ENCODE peak calls at places on chromosomes 13 and 19, in nine cellular contexts. V is anterior cingulate cortex; S is AG09309; Y is NCI-H345; W is NCI-H1092; J is stimulated activated CD4-positive, alpha-beta T cell treated with anti-CD3 and anti-CD28 coated beads, Interleukin-1b, Interleukin-23, amount 100 ng/mL, for 1 hour; H is GM10248; N is GM03348; X is GM12864. A is an unnamed sample.

GRCh38 chr13:31056650-31057275 is 104.9 kb downstream of the HSPH1 start:
- DNase-seq in J (no peak), V (no peak), H (no peak), X (no peak), W (no peak), N (peak), S (no peak), Y (no peak), A (no peak)

GRCh38 chr13:111318396-111318795 is 2.0 kb upstream of the TEX29 start:
- DNase-seq in X (no peak), J (no peak), S (no peak), Y (no peak), N (no peak), W (no peak), H (no peak), V (no peak), A (no peak)

GRCh38 chr13:75738841-75739240 is 102.7 kb downstream of the LMO7 start:
- DNase-seq in S (no peak), V (no peak), H (no peak), X (no peak), Y (no peak), W (no peak), J (no peak), N (no peak), A (no peak)

GRCh38 chr13:42807866-42808265 is 26.5 kb downstream of the FAM216B start:
- DNase-seq in W (no peak), S (no peak), Y (no peak), X (no peak), J (no peak), N (peak), V (no peak), H (no peak), A (no peak)

GRCh38 chr19:50333737-50334617 is 4.8 kb upstream of the KCNC3 start:
- DNase-seq in N (peak), J (peak), X (no peak), Y (peak), H (peak), S (no peak), V (peak), W (peak), A (peak)

GRCh38 chr13:39597828-39598227 is 5.2 kb downstream of the LHFPL6 start:
- DNase-seq in W (no peak), S (no peak), H (no peak), N (peak), V (no peak), J (no peak), X (no peak), Y (no peak), A (no peak)

GRCh38 chr19:7450243-7451223 is 38.3 kb downstream of the PEX11G start:
- DNase-seq in S (peak), Y (no peak), J (no peak), N (no peak), V (no peak), W (no peak), H (no peak), X (peak), A (no peak)

GRCh38 chr13:29897102-29897501 is 46.7 kb upstream of the UBL3 start:
- DNase-seq in W (no peak), X (no peak), Y (no peak), J (no peak), S (no peak), N (no peak), H (no peak), V (no peak), A (no peak)

GRCh38 chr13:67557642-67558241 is 327.6 kb upstream of the PCDH9 start:
- DNase-seq in J (no peak), N (no peak), S (no peak), W (no peak), X (no peak), H (no peak), V (no peak), Y (no peak), A (no peak)

GRCh38 chr13:22648325-22648758 is 532.4 kb upstream of the SGCG start:
- DNase-seq in S (no peak), W (no peak), H (no peak), V (no peak), N (no peak), X (no peak), J (no peak), Y (no peak), A (no peak)

GRCh38 chr19:9937001-9937411 is 691 bp upstream of the OLFM2 start:
- DNase-seq in W (no peak), J (no peak), Y (no peak), H (peak), V (no peak), X (no peak), S (no peak), N (no peak), A (no peak)

GRCh38 chr13:111210945-111211469 is 95.9 kb downstream of the ARHGEF7 start:
- DNase-seq in H (no peak), W (no peak), J (no peak), Y (no peak), V (no peak), N (peak), X (no peak), S (no peak), A (no peak)

GRCh38 chr19:6150289-6150688 is 14.8 kb downstream of the ACSBG2 start:
- DNase-seq in N (no peak), X (no peak), Y (no peak), J (no peak), H (no peak), S (no peak), W (no peak), V (no peak), A (no peak)